ENCODE peak calls at places on chromosome 13, in six cellular contexts. S, F, H, A, C and O are unnamed samples.

GRCh38 chr13:51587372-51587771 is 3.1 kb downstream of the WDFY2 start:
- DNase-seq in A (no peak), F (no peak), H (no peak), C (no peak), S (no peak), O (no peak)

GRCh38 chr13:87129602-87130300 is 541.4 kb upstream of the SLITRK5 start:
- DNase-seq in F (no peak), S (no peak), A (peak), C (no peak), H (peak), O (no peak)

GRCh38 chr13:36293497-36293896 is 4.1 kb downstream of the CCDC169 start:
- DNase-seq in S (no peak), F (no peak), H (no peak), C (no peak), A (no peak), O (peak)

GRCh38 chr13:21986602-21987001 is 315.7 kb downstream of the FGF9 start:
- DNase-seq in H (peak), F (no peak), S (no peak), A (peak), C (no peak), O (no peak)

GRCh38 chr13:19182536-19182935 is 912 bp upstream of the TUBA3C start:
- DNase-seq in C (no peak), S (no peak), A (no peak), F (no peak), H (no peak), O (no peak)

GRCh38 chr13:53200498-53201453 is 172.2 kb downstream of the OLFM4 start:
- DNase-seq in H (peak), F (peak), A (peak), C (peak), S (peak), O (peak)

GRCh38 chr13:67139551-67139950 is 90.6 kb downstream of the PCDH9 start:
- DNase-seq in C (no peak), F (no peak), H (no peak), S (no peak), A (no peak), O (no peak)

GRCh38 chr13:114161644-114162532 is 17.2 kb upstream of the CFAP97D2 start:
- DNase-seq in A (no peak), S (no peak), F (no peak), C (no peak), H (peak), O (no peak)

GRCh38 chr13:45196622-45197021 is 4.2 kb downstream of the KCTD4 start:
- DNase-seq in H (peak), F (no peak), C (no peak), A (peak), S (no peak), O (no peak)

GRCh38 chr13:33352023-33352422 is 66.5 kb upstream of the STARD13 start:
- DNase-seq in S (no peak), H (no peak), A (no peak), C (no peak), F (no peak), O (no peak)

GRCh38 chr13:66933994-66934393 is 296.1 kb downstream of the PCDH9 start:
- DNase-seq in C (no peak), H (peak), A (peak), S (no peak), F (no peak), O (no peak)

GRCh38 chr13:22357132-22357531 is 686.3 kb downstream of the FGF9 start:
- DNase-seq in C (no peak), A (peak), F (no peak), S (no peak), H (no peak), O (no peak)

GRCh38 chr13:63041640-63042414 is 1626.2 kb upstream of the PCDH20 start:
- DNase-seq in C (no peak), F (no peak), H (peak), S (no peak), A (no peak), O (no peak)

GRCh38 chr13:63048648-63049047 is 1633.0 kb upstream of the PCDH20 start:
- DNase-seq in S (no peak), A (no peak), F (no peak), H (peak), C (no peak), O (no peak)

GRCh38 chr13:63050287-63050686 is 1634.6 kb upstream of the PCDH20 start:
- DNase-seq in H (no peak), F (no peak), A (no peak), C (no peak), S (no peak), O (no peak)

DNA sequence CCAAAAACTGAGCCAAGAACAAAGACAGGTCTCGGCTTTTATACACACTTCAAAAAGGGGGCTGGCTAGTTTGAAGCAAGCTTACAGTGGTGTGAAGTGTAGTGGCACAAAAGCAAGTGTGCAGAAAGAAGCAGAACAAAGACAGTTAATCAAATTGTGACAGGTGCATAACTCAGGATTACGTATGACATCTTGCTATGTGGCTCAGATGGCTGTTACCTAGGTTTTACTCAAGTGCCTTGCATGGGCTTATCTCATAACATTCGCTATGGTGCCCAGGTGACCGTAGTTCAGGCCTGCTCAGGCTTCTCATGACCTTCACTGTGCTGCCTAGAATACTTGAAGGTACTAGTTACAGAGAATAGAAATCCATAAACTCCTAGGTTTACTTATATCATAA is 1629.0 kb upstream of the PCDH20 start:
- DNase-seq in C (no peak), H (no peak), A (no peak), F (no peak), S (no peak), O (no peak)
- H2BK120ac ChIP-seq in C (no peak), H (peak), A (no peak), F (no peak), S (no peak), O (no peak)

GRCh38 chr13:112984954-112985802 is 16.2 kb downstream of the MCF2L start:
- DNase-seq in S (no peak), A (no peak), F (no peak), H (no peak), C (no peak), O (peak)
- H4K91ac ChIP-seq in S (no peak), A (no peak), F (no peak), H (no peak), C (no peak), O (no peak)

GRCh38 chr13:30072818-30073186 is 222.4 kb upstream of the UBL3 start:
- DNase-seq in F (no peak), S (no peak), A (no peak), C (no peak), H (no peak), O (no peak)

GRCh38 chr13:30077338-30077737 is 226.9 kb upstream of the UBL3 start:
- DNase-seq in C (no peak), S (no peak), H (no peak), F (no peak), A (no peak), O (no peak)

GRCh38 chr13:30078059-30078458 is 227.6 kb upstream of the UBL3 start:
- DNase-seq in C (no peak), F (no peak), A (no peak), H (no peak), S (no peak), O (no peak)

GRCh38 chr13:30071890-30072817 is 221.7 kb upstream of the UBL3 start:
- DNase-seq in F (no peak), S (no peak), H (no peak), A (no peak), C (no peak), O (peak)

DNA sequence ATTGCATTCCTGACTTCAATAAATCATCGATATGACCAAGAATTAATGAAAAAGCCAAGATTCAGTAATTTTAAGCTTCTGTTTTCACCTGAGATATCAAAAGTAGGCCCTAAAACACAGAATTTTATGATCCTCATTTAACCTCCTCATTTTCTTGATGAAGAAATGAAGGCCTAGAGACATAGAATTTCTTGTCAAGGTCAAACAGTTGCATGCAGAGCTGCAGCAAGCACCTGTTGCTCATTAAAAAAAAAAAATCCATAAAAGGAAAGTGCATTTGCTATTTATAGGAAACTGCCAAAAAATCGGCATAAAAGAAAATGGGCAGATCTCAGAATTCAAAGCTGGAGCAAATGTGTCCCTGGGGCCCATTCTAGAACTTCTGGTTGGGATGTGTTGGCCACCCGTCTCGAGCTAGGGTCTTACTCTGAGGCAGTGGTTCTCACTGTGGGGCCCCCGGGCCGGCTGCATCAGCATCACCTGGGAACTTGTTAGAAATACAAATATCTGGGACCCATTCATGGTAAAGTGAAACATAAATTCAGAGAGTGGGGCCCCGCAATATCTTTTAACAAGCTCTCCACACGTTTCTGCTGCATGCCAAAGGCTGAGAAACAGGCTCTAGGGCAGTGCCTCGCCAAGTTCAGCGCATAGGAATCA is 224.7 kb upstream of the UBL3 start:
- DNase-seq in C (no peak), F (no peak), H (no peak), A (no peak), S (no peak), O (no peak)
- H2BK120ac ChIP-seq in C (no peak), F (no peak), H (no peak), A (no peak), S (no peak), O (no peak)

GRCh38 chr13:79070343-79070974 is 335.6 kb downstream of the RBM26 start:
- DNase-seq in H (no peak), S (no peak), A (no peak), C (no peak), F (no peak), O (no peak)
- H4K91ac ChIP-seq in H (no peak), S (no peak), A (no peak), C (no peak), F (no peak), O (no peak)